ENCODE peak calls at places on chromosomes 4 and X, in six cellular contexts. S is upper lobe of left lung, Q is mucosa of descending colon, R is stomach, W is upper lobe of right lung, Y is adipocyte. G is an unnamed sample.

GRCh38 chr4:173371292-173372192 is 788 bp downstream of the SAP30 start:
- DNase-seq in S (peak; percentile 91), Q (peak; percentile 80), R (peak; percentile 73), W (peak; percentile 84), Y (peak; percentile 89), G (peak; percentile 28)

GRCh38 chrX:13428055-13428786 is 108.4 kb upstream of the ATXN3L start:
- DNase-seq in S (no peak), Q (no peak), R (no peak), W (no peak), Y (peak; percentile 53), G (no peak)

GRCh38 chr4:129043523-129043922 is 49.8 kb downstream of the SCLT1 start:
- DNase-seq in S (no peak), Q (no peak), R (no peak), W (no peak), Y (peak; percentile 78), G (no peak)

GRCh38 chrX:134484039-134484438 is 24.1 kb downstream of the HPRT1 start:
- DNase-seq in S (no peak), Q (no peak), R (no peak), W (no peak), Y (peak; percentile 73), G (no peak)

GRCh38 chr4:113212613-113213012 is 163.2 kb downstream of the ANK2 start:
- DNase-seq in S (no peak), Q (no peak), R (no peak), W (no peak), Y (no peak), G (no peak)

GRCh38 chrX:118480172-118480571 is 15.4 kb upstream of the DOCK11 start:
- DNase-seq in S (no peak), Q (no peak), R (no peak), W (no peak), Y (peak; percentile 46), G (no peak)

GRCh38 chrX:39873111-39873510 is 224.6 kb downstream of the BCOR start:
- DNase-seq in S (no peak), Q (no peak), R (no peak), W (no peak), Y (no peak), G (no peak)

GRCh38 chrX:68686684-68687045 is 39.2 kb downstream of the STARD8 start:
- DNase-seq in S (no peak), Q (no peak), R (no peak), W (no peak), Y (no peak), G (no peak)

GRCh38 chr4:79207281-79207680 is 118.6 kb downstream of the NAA11 start:
- DNase-seq in S (no peak), Q (no peak), R (no peak), W (no peak), Y (no peak), G (no peak)

GRCh38 chr4:71303850-71304249 is 35.0 kb upstream of the SLC4A4 start:
- DNase-seq in S (no peak), Q (no peak), R (no peak), W (no peak), Y (peak; percentile 68), G (no peak)

GRCh38 chrX:111470681-111471403 is 40.6 kb upstream of the SERTM2 start:
- DNase-seq in S (no peak), Q (no peak), R (no peak), W (no peak), Y (no peak), G (no peak)

GRCh38 chrX:37652053-37652452 is 33.5 kb upstream of the XK start:
- DNase-seq in S (no peak), Q (no peak), R (no peak), W (no peak), Y (no peak), G (no peak)

GRCh38 chrX:138945219-138945618 is 233.7 kb upstream of the FGF13 start:
- DNase-seq in S (no peak), Q (no peak), R (no peak), W (no peak), Y (no peak), G (no peak)

GRCh38 chr4:124936427-124936826 is 223.9 kb upstream of the ANKRD50 start:
- DNase-seq in S (no peak), Q (no peak), R (peak; percentile 83), W (no peak), Y (peak; percentile 25), G (no peak)

GRCh38 chr4:176229645-176230044 is 34.3 kb upstream of the SPATA4 start:
- DNase-seq in S (no peak), Q (no peak), R (no peak), W (no peak), Y (no peak), G (no peak)

GRCh38 chrX:17689971-17690409 is 47.3 kb upstream of the SCML1 start:
- DNase-seq in S (no peak), Q (no peak), R (peak; percentile 41), W (no peak), Y (peak; percentile 87), G (no peak)

GRCh38 chr4:139768913-139769312 is 103.3 kb downstream of the MGST2 start:
- DNase-seq in S (no peak), Q (no peak), R (peak; percentile 26), W (no peak), Y (no peak), G (no peak)

GRCh38 chr4:1409079-1409805 is 3.0 kb upstream of the NKX1-1 start:
- DNase-seq in S (no peak), Q (no peak), R (peak; percentile 15), W (peak; percentile 40), Y (no peak), G (no peak)

GRCh38 chr4:1981251-1982055 is 27.3 kb downstream of the NELFA start:
- DNase-seq in S (peak; percentile 70), Q (no peak), R (peak; percentile 69), W (peak; percentile 63), Y (peak; percentile 6), G (no peak)

GRCh38 chr4:118865091-118865708 is 23.5 kb upstream of the SYNPO2 start:
- DNase-seq in S (no peak), Q (no peak), R (peak; percentile 52), W (no peak), Y (peak; percentile 69), G (no peak)

GRCh38 chr4:26069218-26069617 is 155.2 kb downstream of the SMIM20 start:
- DNase-seq in S (no peak), Q (no peak), R (no peak), W (no peak), Y (no peak), G (no peak)

GRCh38 chr4:337932-338758 is 531 bp downstream of the ZNF141 start:
- DNase-seq in S (peak; percentile 93), Q (peak; percentile 71), R (peak; percentile 40), W (peak; percentile 85), Y (peak; percentile 47), G (peak; percentile 32)

GRCh38 chrX:119693996-119694451 is 1.1 kb upstream of the SEPTIN6 start:
- DNase-seq in S (peak; percentile 42), Q (peak; percentile 55), R (no peak), W (no peak), Y (no peak), G (no peak)

GRCh38 chr4:107845721-107846120 is 21.0 kb downstream of the SGMS2 start:
- DNase-seq in S (no peak), Q (no peak), R (no peak), W (no peak), Y (peak; percentile 48), G (no peak)

GRCh38 chr4:152937535-152938236 is 1.6 kb downstream of the FHDC1 start:
- DNase-seq in S (peak; percentile 90), Q (peak; percentile 66), R (peak; percentile 45), W (peak; percentile 78), Y (peak; percentile 75), G (no peak)

GRCh38 chr4:173153445-173153844 is 15.2 kb upstream of the GALNT7 start:
- DNase-seq in S (no peak), Q (no peak), R (no peak), W (no peak), Y (no peak), G (no peak)

GRCh38 chr4:79917246-79917645 is 155.8 kb downstream of the ANTXR2 start:
- DNase-seq in S (no peak), Q (no peak), R (peak; percentile 31), W (no peak), Y (peak; percentile 17), G (peak; percentile 11)

GRCh38 chrX:81542255-81542654 is 340.4 kb downstream of the SH3BGRL start:
- DNase-seq in S (no peak), Q (no peak), R (no peak), W (no peak), Y (no peak), G (no peak)
- H3K9me3 ChIP-seq in S (peaks cover 22% of the 10 kb centered on the region), Q (no peaks in the 10 kb centered on the region), R (peaks cover 16% of the 10 kb centered on the region), W (no peaks in the 10 kb centered on the region), Y (peaks cover 25% of the 10 kb centered on the region), G (no peaks in the 10 kb centered on the region)

DNA sequence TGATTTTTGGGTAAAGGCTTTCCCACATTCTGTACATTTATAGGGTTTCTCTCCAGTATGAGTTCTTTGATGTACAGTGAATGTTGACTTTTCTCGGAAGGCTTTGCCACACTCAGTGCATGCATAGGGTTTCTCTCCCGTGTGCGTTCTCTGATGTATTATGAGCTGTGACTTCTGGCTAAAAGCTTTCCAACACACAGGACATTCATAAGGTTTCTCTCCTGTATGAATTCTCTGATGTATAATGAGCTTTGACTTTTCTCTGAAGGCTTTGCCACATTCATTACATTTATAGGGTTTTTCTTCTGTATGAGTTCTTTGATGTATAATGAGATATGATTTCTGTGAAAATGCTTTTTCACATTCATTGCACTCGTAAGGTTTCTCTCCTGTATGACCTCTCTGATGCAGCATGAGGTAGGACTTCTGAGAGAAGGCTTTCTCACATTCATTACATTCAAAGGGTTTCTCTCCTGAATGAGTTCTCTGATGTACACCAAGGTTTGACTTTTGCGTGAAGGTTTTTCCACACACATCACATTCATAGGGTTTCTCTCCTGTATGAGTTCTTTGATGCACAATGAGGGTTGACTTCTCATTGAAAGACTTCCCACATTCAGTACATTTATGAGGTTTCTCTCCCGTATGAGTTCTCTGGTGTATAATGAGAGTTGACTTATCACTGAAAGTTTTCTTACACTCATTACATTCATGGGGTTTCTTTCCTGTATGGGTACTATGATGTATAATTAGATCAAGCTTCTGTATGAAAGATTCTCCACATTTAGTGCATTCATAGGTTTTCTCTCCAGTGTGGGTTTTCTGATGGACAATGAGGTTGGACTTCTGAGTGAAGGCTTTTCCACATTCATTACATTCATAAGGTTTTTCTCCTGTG is 27.3 kb downstream of the ZNF182 start:
- DNase-seq in S (no peak), Q (no peak), R (no peak), W (no peak), Y (no peak), G (no peak)
- H3K9me3 ChIP-seq in S (peaks cover 99% of the 10 kb centered on the region), Q (peaks cover 39% of the 10 kb centered on the region), R (peaks cover 78% of the 10 kb centered on the region), W (peaks cover 22% of the 10 kb centered on the region), Y (peaks cover 100% of the 10 kb centered on the region), G (peaks cover 33% of the 10 kb centered on the region)

GRCh38 chr4:159937595-159937994 is 834.7 kb downstream of the RAPGEF2 start:
- DNase-seq in S (no peak), Q (no peak), R (no peak), W (no peak), Y (no peak), G (no peak)
- H3K9me3 ChIP-seq in S (peaks cover 10% of the 10 kb centered on the region), Q (no peaks in the 10 kb centered on the region), R (no peaks in the 10 kb centered on the region), W (no peaks in the 10 kb centered on the region), Y (peaks cover 3% of the 10 kb centered on the region), G (no peaks in the 10 kb centered on the region)

GRCh38 chr4:100169796-100170485 is 20.3 kb downstream of the DDIT4L start:
- DNase-seq in S (no peak), Q (no peak), R (no peak), W (no peak), Y (peak; percentile 22), G (no peak)

GRCh38 chr4:100165809-100166208 is 24.5 kb downstream of the DDIT4L start:
- DNase-seq in S (no peak), Q (no peak), R (no peak), W (no peak), Y (peak; percentile 44), G (no peak)

GRCh38 chr4:100164808-100165760 is 25.2 kb downstream of the DDIT4L start:
- DNase-seq in S (no peak), Q (no peak), R (no peak), W (no peak), Y (no peak), G (no peak)

GRCh38 chr4:100168521-100168920 is 21.7 kb downstream of the DDIT4L start:
- DNase-seq in S (no peak), Q (no peak), R (no peak), W (no peak), Y (peak; percentile 68), G (no peak)

GRCh38 chr4:100166297-100167034 is 23.8 kb downstream of the DDIT4L start:
- DNase-seq in S (no peak), Q (no peak), R (no peak), W (no peak), Y (no peak), G (no peak)
- H3K9me3 ChIP-seq in S (peaks cover 7% of the 10 kb centered on the region), Q (peaks cover 10% of the 10 kb centered on the region), R (peaks cover 9% of the 10 kb centered on the region), W (no peaks in the 10 kb centered on the region), Y (peaks cover 11% of the 10 kb centered on the region), G (no peaks in the 10 kb centered on the region)